ENCODE peak calls at places on chromosomes 11 and 22, in eight cellular contexts. N is Peyer's patch, X is cardiac muscle cell, W is GM23248, J is stomach, S is aorta, O is RWPE1, I is mesendoderm. T is an unnamed sample.

GRCh38 chr11:534592-535518 is 521 bp downstream of the HRAS start:
- DNase-seq in S (peak), J (peak), X (peak), I (peak), W (peak), N (peak), O (peak), T (peak)

GRCh38 chr11:66494935-66495334 is 14.7 kb downstream of the DPP3 start:
- DNase-seq in J (no peak), O (no peak), W (no peak), I (peak), X (peak), N (no peak), S (no peak), T (no peak)

GRCh38 chr11:102111011-102111786 is 952 bp downstream of the YAP1 start:
- DNase-seq in N (peak), J (peak), W (peak), X (peak), O (peak), S (peak), I (peak), T (no peak)

GRCh38 chr11:120228794-120229384 is 11.1 kb upstream of the POU2F3 start:
- DNase-seq in X (no peak), J (no peak), S (no peak), O (no peak), N (no peak), W (no peak), I (no peak), T (no peak)

GRCh38 chr11:46529086-46529905 is 64.5 kb downstream of the AMBRA1 start:
- DNase-seq in O (peak), N (peak), W (peak), J (peak), S (peak), I (peak), X (peak), T (no peak)

GRCh38 chr11:76623171-76623883 is 47.2 kb downstream of the LRRC32 start:
- DNase-seq in S (peak), X (no peak), I (no peak), O (no peak), J (no peak), W (peak), N (peak), T (peak)

GRCh38 chr22:19147193-19147780 is 2.8 kb downstream of the GSC2 start:
- DNase-seq in X (no peak), O (no peak), I (peak), N (no peak), J (no peak), S (no peak), W (no peak), T (no peak)

GRCh38 chr11:127843483-127844396 is 743.6 kb downstream of the ETS1 start:
- DNase-seq in N (peak), J (peak), S (peak), X (peak), W (peak), I (peak), O (peak), T (peak)

GRCh38 chr11:67043572-67044329 is 12.9 kb upstream of the RHOD start:
- DNase-seq in I (no peak), N (no peak), S (peak), J (no peak), W (no peak), X (no peak), O (no peak), T (no peak)

GRCh38 chr11:62602141-62603071 is 741 bp upstream of the MTA2 start:
- DNase-seq in O (peak), X (peak), I (peak), N (peak), J (peak), S (peak), W (peak), T (no peak)

GRCh38 chr11:66467034-66467659 is 442 bp downstream of the PELI3 start:
- DNase-seq in I (peak), O (peak), J (peak), X (peak), S (peak), N (peak), W (peak), T (no peak)

GRCh38 chr11:86558219-86558618 is 114.2 kb downstream of the ME3 start:
- DNase-seq in J (no peak), I (no peak), N (no peak), W (peak), O (no peak), S (no peak), X (no peak), T (no peak)

GRCh38 chr11:103709366-103709765 is 327.1 kb upstream of the DDI1 start:
- DNase-seq in X (no peak), S (no peak), O (no peak), I (no peak), J (no peak), W (no peak), N (no peak), T (no peak)

GRCh38 chr11:34162856-34163255 is 57.4 kb downstream of the NAT10 start:
- DNase-seq in O (no peak), J (no peak), W (no peak), X (no peak), S (no peak), N (no peak), I (no peak), T (no peak)

GRCh38 chr11:57349491-57350274 is 11.5 kb downstream of the P2RX3 start:
- DNase-seq in X (peak), O (peak), I (peak), J (peak), W (peak), N (peak), S (peak), T (no peak)

GRCh38 chr11:10894666-10895065 is 36.8 kb upstream of the ZBED5 start:
- DNase-seq in J (no peak), W (no peak), S (no peak), N (no peak), I (peak), X (no peak), O (no peak), T (no peak)
- H3K27ac ChIP-seq in J (no peak), W (no peak), S (no peak), N (no peak), I (no peak), X (no peak), O (no peak), T (no peak)

GRCh38 chr11:44615041-44615513 is 49.6 kb downstream of the CD82 start:
- DNase-seq in N (peak), J (no peak), W (no peak), I (no peak), X (no peak), S (peak), O (no peak), T (no peak)

GRCh38 chr11:44614281-44614680 is 48.8 kb downstream of the CD82 start:
- DNase-seq in N (peak), W (no peak), O (no peak), X (no peak), J (no peak), I (no peak), S (peak), T (no peak)

GRCh38 chr11:44617671-44618461 is 52.4 kb downstream of the CD82 start:
- DNase-seq in J (no peak), I (no peak), S (peak), N (peak), W (no peak), X (no peak), O (no peak), T (no peak)

GRCh38 chr11:44618561-44619425 is 53.3 kb downstream of the CD82 start:
- DNase-seq in J (peak), S (peak), O (no peak), W (no peak), I (no peak), X (no peak), N (peak), T (no peak)

GRCh38 chr11:44615913-44616806 is 50.7 kb downstream of the CD82 start:
- DNase-seq in O (no peak), S (peak), W (no peak), X (no peak), I (no peak), J (no peak), N (peak), T (no peak)
- H3K27ac ChIP-seq in O (no peak), S (no peak), W (no peak), X (no peak), I (no peak), J (no peak), N (no peak), T (no peak)

GRCh38 chr11:18575361-18575760 is 13.2 kb downstream of the UEVLD start:
- DNase-seq in X (no peak), O (no peak), I (no peak), S (no peak), J (no peak), N (no peak), W (no peak), T (no peak)
- H3K27ac ChIP-seq in X (no peak), O (no peak), I (no peak), S (no peak), J (no peak), N (no peak), W (no peak), T (no peak)

GRCh38 chr22:42654696-42655095 is 5.5 kb upstream of the CYB5R3 start:
- DNase-seq in X (no peak), O (no peak), W (no peak), I (no peak), J (no peak), N (no peak), S (no peak), T (no peak)
- H3K27ac ChIP-seq in X (peak), O (no peak), W (no peak), I (no peak), J (no peak), N (no peak), S (no peak), T (no peak)

GRCh38 chr11:72069200-72069599 is 11.1 kb downstream of the NUMA1 start:
- DNase-seq in N (no peak), I (no peak), W (peak), S (no peak), O (no peak), X (no peak), J (no peak), T (no peak)

GRCh38 chr11:72070486-72070885 is 9.9 kb downstream of the NUMA1 start:
- DNase-seq in S (no peak), I (no peak), O (no peak), W (no peak), X (no peak), J (no peak), N (no peak), T (no peak)

GRCh38 chr11:72069787-72070251 is 10.5 kb downstream of the NUMA1 start:
- DNase-seq in I (peak), N (peak), W (peak), S (peak), J (peak), O (peak), X (peak), T (no peak)

GRCh38 chr11:72075109-72075508 is 5.2 kb downstream of the NUMA1 start:
- DNase-seq in N (no peak), X (no peak), J (no peak), S (peak), W (no peak), O (no peak), I (peak), T (no peak)

DNA sequence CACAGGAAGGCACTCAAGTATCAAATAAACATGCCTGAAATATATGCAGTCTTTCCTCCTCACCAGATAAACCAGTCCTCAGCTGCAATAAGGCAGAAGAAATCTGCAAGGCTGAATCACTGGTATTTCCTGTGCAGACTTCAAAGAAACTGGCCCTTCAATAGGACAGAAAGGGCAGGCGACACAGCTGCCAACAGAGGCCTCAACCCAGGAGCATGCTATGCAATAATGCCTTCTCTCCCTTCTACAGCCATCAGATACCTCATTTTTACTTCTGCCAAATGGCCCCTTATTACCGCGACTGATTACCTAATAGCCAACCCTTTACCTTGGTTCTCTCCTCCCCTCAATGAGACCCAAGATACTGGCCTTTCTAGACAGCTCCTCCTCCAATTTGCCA is 8.0 kb downstream of the NUMA1 start:
- DNase-seq in W (peak), O (peak), X (no peak), S (no peak), J (no peak), I (peak), N (no peak), T (no peak)
- H3K27ac ChIP-seq in W (peak), O (peak), X (peak), S (peak), J (peak), I (no peak), N (no peak), T (peak)

DNA sequence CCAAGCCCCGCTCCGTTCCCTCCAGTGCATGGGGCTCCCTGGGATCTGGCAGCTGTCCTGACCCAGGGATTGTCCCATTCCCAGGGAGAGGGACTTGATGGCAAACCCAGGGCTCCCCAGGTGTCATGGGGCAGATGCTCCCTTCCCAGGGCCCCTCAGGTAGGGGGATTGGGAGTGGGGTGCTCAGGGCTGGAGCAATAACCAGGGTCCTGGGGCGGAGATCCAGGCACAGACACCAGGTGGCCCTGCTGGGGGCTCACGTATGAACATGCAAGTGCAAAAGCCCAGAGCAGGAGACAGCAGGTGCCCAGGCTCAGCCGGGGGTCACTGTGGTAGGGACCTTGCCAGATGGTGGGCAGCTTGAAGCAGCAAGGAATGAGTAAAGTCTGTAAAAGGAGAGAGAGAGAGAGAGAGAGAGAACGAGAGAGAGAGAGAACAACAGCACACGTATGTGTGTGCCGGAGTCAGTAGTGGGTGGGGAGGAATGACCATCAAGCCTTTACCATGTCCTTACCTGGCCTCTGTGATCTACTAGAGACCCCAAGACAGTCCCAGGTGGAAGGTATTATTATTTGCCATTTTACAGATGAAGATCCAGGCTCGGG is 19.3 kb upstream of the MPPED1 start:
- DNase-seq in X (no peak), S (no peak), N (no peak), J (no peak), W (no peak), I (no peak), O (no peak), T (no peak)
- H3K27ac ChIP-seq in X (no peak), S (no peak), N (no peak), J (no peak), W (no peak), I (no peak), O (no peak), T (no peak)

GRCh38 chr22:36065462-36065774 is 36.8 kb upstream of the RBFOX2 start:
- DNase-seq in N (no peak), S (no peak), J (no peak), W (no peak), X (no peak), O (no peak), I (no peak), T (no peak)

GRCh38 chr22:36065775-36066544 is 37.3 kb upstream of the RBFOX2 start:
- DNase-seq in O (peak), S (peak), I (peak), W (peak), X (peak), J (peak), N (peak), T (no peak)

GRCh38 chr22:36068776-36069344 is 40.2 kb upstream of the RBFOX2 start:
- DNase-seq in I (no peak), W (peak), S (no peak), O (no peak), X (no peak), J (no peak), N (no peak), T (no peak)

GRCh38 chr22:36067237-36067558 is 38.6 kb upstream of the RBFOX2 start:
- DNase-seq in N (no peak), O (no peak), W (no peak), X (no peak), J (no peak), S (no peak), I (no peak), T (no peak)

GRCh38 chr22:36069368-36069767 is 40.7 kb upstream of the RBFOX2 start:
- DNase-seq in I (no peak), O (no peak), X (no peak), N (no peak), S (no peak), W (no peak), J (no peak), T (no peak)
- H3K27ac ChIP-seq in I (no peak), O (no peak), X (no peak), N (no peak), S (no peak), W (no peak), J (no peak), T (no peak)

DNA sequence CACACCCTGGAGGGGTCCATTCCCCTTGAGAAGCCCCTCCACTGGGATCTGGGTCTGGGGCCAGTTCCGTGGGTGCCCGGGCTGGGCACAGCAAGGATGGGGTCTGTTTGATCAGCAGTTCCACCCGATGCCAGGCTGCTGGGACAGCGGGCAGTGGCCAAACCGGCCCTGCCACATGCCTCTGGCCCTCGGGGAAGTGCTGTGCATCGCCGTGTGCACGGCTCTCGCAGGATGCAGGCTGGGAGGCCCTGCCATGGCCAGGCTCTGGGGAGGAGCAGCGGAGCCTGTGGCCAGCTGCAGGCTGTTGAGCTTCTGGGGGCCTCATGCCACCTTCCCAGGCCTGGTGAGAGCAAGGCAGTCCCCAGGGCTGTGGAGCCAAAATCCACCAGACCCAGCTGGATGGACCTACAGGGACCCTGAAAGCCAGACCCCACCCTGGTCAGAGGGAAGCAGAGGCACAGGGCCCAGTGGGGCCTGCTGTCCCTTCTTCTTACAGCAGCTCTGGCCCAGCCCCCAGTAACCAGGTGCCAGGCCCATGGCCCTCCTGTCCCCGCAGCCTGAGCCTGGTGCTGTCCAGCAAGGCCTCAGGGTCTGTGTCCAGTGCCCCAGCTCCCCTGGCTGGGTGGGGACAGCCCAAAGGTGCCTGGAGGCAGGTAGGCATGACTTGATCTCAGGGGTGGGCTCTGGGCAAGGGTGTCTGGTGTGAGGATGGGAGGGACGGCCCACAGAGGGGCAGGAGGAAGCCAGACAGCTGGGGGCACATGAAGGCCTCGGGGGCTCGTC is 57.3 kb downstream of the WNT7B start:
- DNase-seq in I (no peak), W (no peak), X (no peak), S (no peak), O (no peak), N (no peak), J (peak), T (peak)
- H3K27ac ChIP-seq in I (no peak), W (no peak), X (no peak), S (no peak), O (peak), N (no peak), J (peak), T (peak)

DNA sequence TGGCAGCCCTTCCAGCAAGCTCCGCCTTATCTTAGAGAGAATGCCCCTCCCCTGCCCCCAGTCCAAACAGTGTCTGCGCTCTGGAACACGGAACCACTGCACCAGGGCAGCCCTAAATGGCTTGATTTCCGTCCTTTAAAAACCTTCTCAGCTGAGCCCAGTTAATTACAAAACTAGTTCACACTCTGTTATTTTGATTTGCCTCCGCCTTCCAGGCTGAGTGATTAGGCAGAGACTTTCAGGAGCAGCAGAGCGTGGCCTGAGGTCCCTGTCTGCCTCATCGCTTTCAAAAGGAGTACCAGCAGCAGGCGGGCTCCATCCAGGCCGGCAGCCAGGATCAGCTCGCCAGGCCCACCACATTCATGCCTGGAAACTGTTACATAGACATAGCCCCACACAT is 313.0 kb downstream of the BRD1 start:
- DNase-seq in I (no peak), J (peak), W (no peak), N (no peak), S (no peak), X (no peak), O (no peak), T (no peak)
- H3K27ac ChIP-seq in I (no peak), J (no peak), W (no peak), N (no peak), S (no peak), X (no peak), O (no peak), T (no peak)

T was measured in epithelial cell of prostate.